ENCODE peak calls at places on chromosomes 2 and 18, in six cellular contexts. One of them, this sample, is unnamed. For H3K27me3, the result is how much of the 10 kb centered on the place peaks cover.

GRCh38 chr18:26566874-26567273 is 18.5 kb upstream of the KCTD1 start:
- DNase-seq in HepG2: no peak
- DNase-seq in upper lobe of right lung: no peak
- DNase-seq in cardiac muscle cell: no peak
- DNase-seq in left ventricle myocardium inferior: no peak
- DNase-seq in H9: no peak
- DNase-seq in this sample: no peak

GRCh38 chr2:98821629-98822135 is 90.8 kb upstream of the MGAT4A start:
- DNase-seq in HepG2: no peak
- DNase-seq in upper lobe of right lung: no peak
- DNase-seq in cardiac muscle cell: no peak
- DNase-seq in left ventricle myocardium inferior: no peak
- DNase-seq in H9: no peak
- DNase-seq in this sample: no peak

GRCh38 chr2:27071277-27071989 is at the start of gene OST4:
- DNase-seq in HepG2: peak
- DNase-seq in upper lobe of right lung: peak
- DNase-seq in cardiac muscle cell: peak
- DNase-seq in left ventricle myocardium inferior: peak
- DNase-seq in H9: peak
- DNase-seq in this sample: peak

GRCh38 chr2:101341901-101342624 is 33.6 kb upstream of the RNF149 start:
- DNase-seq in HepG2: peak
- DNase-seq in upper lobe of right lung: peak
- DNase-seq in cardiac muscle cell: peak
- DNase-seq in left ventricle myocardium inferior: peak
- DNase-seq in H9: peak
- DNase-seq in this sample: peak

GRCh38 chr2:10326151-10326616 is 23.5 kb downstream of the HPCAL1 start:
- DNase-seq in HepG2: no peak
- DNase-seq in upper lobe of right lung: no peak
- DNase-seq in cardiac muscle cell: no peak
- DNase-seq in left ventricle myocardium inferior: no peak
- DNase-seq in H9: no peak
- DNase-seq in this sample: no peak

GRCh38 chr18:34959211-34959829 is 81.9 kb upstream of the MAPRE2 start:
- DNase-seq in HepG2: peak
- DNase-seq in upper lobe of right lung: no peak
- DNase-seq in cardiac muscle cell: no peak
- DNase-seq in left ventricle myocardium inferior: no peak
- DNase-seq in H9: no peak
- DNase-seq in this sample: no peak

GRCh38 chr2:111139637-111140317 is 19.1 kb downstream of the BCL2L11 start:
- DNase-seq in HepG2: no peak
- DNase-seq in upper lobe of right lung: no peak
- DNase-seq in cardiac muscle cell: no peak
- DNase-seq in left ventricle myocardium inferior: no peak
- DNase-seq in H9: no peak
- DNase-seq in this sample: peak

GRCh38 chr2:28452534-28453081 is 43.3 kb upstream of the PLB1 start:
- DNase-seq in HepG2: peak
- DNase-seq in upper lobe of right lung: peak
- DNase-seq in cardiac muscle cell: peak
- DNase-seq in left ventricle myocardium inferior: peak
- DNase-seq in H9: peak
- DNase-seq in this sample: no peak

GRCh38 chr18:50194623-50195532 is at the start of gene MYO5B:
- DNase-seq in HepG2: peak
- DNase-seq in upper lobe of right lung: peak
- DNase-seq in cardiac muscle cell: peak
- DNase-seq in left ventricle myocardium inferior: peak
- DNase-seq in H9: peak
- DNase-seq in this sample: peak

GRCh38 chr2:147927053-147927588 is 82.3 kb downstream of the ACVR2A start:
- DNase-seq in HepG2: peak
- DNase-seq in upper lobe of right lung: no peak
- DNase-seq in cardiac muscle cell: no peak
- DNase-seq in left ventricle myocardium inferior: no peak
- DNase-seq in H9: no peak
- DNase-seq in this sample: no peak

GRCh38 chr2:236749346-236749745 is 179.7 kb downstream of the ACKR3 start:
- DNase-seq in HepG2: no peak
- DNase-seq in upper lobe of right lung: no peak
- DNase-seq in cardiac muscle cell: peak
- DNase-seq in left ventricle myocardium inferior: no peak
- DNase-seq in H9: no peak
- DNase-seq in this sample: peak

GRCh38 chr2:167843203-167843602 is 404.2 kb downstream of the STK39 start:
- DNase-seq in HepG2: no peak
- DNase-seq in upper lobe of right lung: no peak
- DNase-seq in cardiac muscle cell: no peak
- DNase-seq in left ventricle myocardium inferior: no peak
- DNase-seq in H9: no peak
- DNase-seq in this sample: no peak

GRCh38 chr2:85589982-85590791 is 5.4 kb upstream of the RNF181 start:
- DNase-seq in HepG2: peak
- DNase-seq in upper lobe of right lung: no peak
- DNase-seq in cardiac muscle cell: no peak
- DNase-seq in left ventricle myocardium inferior: no peak
- DNase-seq in H9: no peak
- DNase-seq in this sample: peak

GRCh38 chr2:63853527-63854310 is 12.0 kb downstream of the UGP2 start:
- DNase-seq in HepG2: peak
- DNase-seq in upper lobe of right lung: no peak
- DNase-seq in cardiac muscle cell: no peak
- DNase-seq in left ventricle myocardium inferior: no peak
- DNase-seq in H9: no peak
- DNase-seq in this sample: no peak

GRCh38 chr2:102677219-102678215 is 58.2 kb downstream of the SLC9A2 start:
- DNase-seq in HepG2: no peak
- DNase-seq in upper lobe of right lung: no peak
- DNase-seq in cardiac muscle cell: no peak
- DNase-seq in left ventricle myocardium inferior: no peak
- DNase-seq in H9: no peak
- DNase-seq in this sample: peak

GRCh38 chr2:121285077-121285449 is at the start of gene TFCP2L1:
- DNase-seq in HepG2: no peak
- DNase-seq in upper lobe of right lung: peak
- DNase-seq in cardiac muscle cell: peak
- DNase-seq in left ventricle myocardium inferior: no peak
- DNase-seq in H9: peak
- DNase-seq in this sample: peak

GRCh38 chr2:48713647-48714046 is 41.9 kb downstream of the LHCGR start:
- DNase-seq in HepG2: no peak
- DNase-seq in upper lobe of right lung: no peak
- DNase-seq in cardiac muscle cell: peak
- DNase-seq in left ventricle myocardium inferior: no peak
- DNase-seq in H9: no peak
- DNase-seq in this sample: no peak

GRCh38 chr2:231364961-231365810 is 30.3 kb upstream of the B3GNT7 start:
- DNase-seq in HepG2: peak
- DNase-seq in upper lobe of right lung: no peak
- DNase-seq in cardiac muscle cell: no peak
- DNase-seq in left ventricle myocardium inferior: no peak
- DNase-seq in H9: no peak
- DNase-seq in this sample: peak

GRCh38 chr2:113762377-113763118 is 6.1 kb upstream of the SLC35F5 start:
- DNase-seq in HepG2: no peak
- DNase-seq in upper lobe of right lung: no peak
- DNase-seq in cardiac muscle cell: no peak
- DNase-seq in left ventricle myocardium inferior: no peak
- DNase-seq in H9: no peak
- DNase-seq in this sample: no peak

GRCh38 chr2:39216495-39217191 is 27.1 kb downstream of the CDKL4 start:
- DNase-seq in HepG2: peak
- DNase-seq in upper lobe of right lung: no peak
- DNase-seq in cardiac muscle cell: no peak
- DNase-seq in left ventricle myocardium inferior: no peak
- DNase-seq in H9: no peak
- DNase-seq in this sample: no peak

GRCh38 chr2:180662555-180662954 is 317.9 kb upstream of the UBE2E3 start:
- DNase-seq in HepG2: no peak
- DNase-seq in upper lobe of right lung: no peak
- DNase-seq in cardiac muscle cell: no peak
- DNase-seq in left ventricle myocardium inferior: no peak
- DNase-seq in H9: no peak
- DNase-seq in this sample: peak

DNA sequence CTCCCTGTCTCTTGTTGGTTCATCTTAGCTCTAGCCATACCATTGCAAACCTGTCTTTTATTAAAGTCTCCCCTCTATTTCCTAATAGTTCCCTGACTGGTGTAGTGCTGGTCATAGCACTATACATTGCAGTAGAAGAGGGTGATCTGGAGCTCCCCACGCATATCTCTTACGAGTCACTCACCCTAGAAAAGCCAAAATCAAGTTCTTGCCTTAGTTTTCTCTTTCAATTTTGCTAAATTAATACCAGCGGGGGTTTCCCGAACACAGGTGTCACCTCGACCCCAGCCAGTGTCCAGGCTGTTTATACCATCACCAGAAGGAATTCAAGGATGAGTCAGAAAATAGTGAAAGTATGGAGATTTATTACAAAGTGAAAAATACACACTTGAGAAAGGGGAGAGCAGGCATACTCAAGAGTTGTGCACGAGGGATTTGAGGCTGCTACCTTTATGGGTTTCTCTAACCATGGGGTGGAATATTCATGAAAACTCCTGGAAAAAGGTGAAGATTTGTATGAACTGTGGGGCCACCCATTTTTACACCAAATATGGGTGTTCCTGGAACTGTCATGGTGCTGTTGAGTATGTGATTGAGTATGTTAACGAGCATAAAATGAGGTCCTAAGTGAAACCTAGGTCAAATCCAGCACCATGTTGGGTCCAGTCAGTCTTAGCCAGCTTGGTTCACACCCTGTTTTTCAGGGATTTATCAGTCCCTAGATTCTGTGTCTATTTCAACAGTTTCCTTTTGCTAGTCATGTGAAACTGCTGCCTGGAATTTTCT is 20.2 kb downstream of the PROKR1 start:
- DNase-seq in HepG2: no peak
- DNase-seq in upper lobe of right lung: no peak
- DNase-seq in cardiac muscle cell: no peak
- DNase-seq in left ventricle myocardium inferior: no peak
- DNase-seq in H9: no peak
- DNase-seq in this sample: no peak
- H3K27me3 ChIP-seq in HepG2: under half
- H3K27me3 ChIP-seq in upper lobe of right lung: under half
- H3K27me3 ChIP-seq in cardiac muscle cell: under half
- H3K27me3 ChIP-seq in left ventricle myocardium inferior: under half
- H3K27me3 ChIP-seq in H9: under half
- H3K27me3 ChIP-seq in this sample: under half

GRCh38 chr2:210225461-210225798 is 183 bp upstream of the ACADL start:
- DNase-seq in HepG2: no peak
- DNase-seq in upper lobe of right lung: no peak
- DNase-seq in cardiac muscle cell: no peak
- DNase-seq in left ventricle myocardium inferior: no peak
- DNase-seq in H9: no peak
- DNase-seq in this sample: peak

GRCh38 chr2:210226186-210226585 is 939 bp upstream of the ACADL start:
- DNase-seq in HepG2: no peak
- DNase-seq in upper lobe of right lung: no peak
- DNase-seq in cardiac muscle cell: no peak
- DNase-seq in left ventricle myocardium inferior: no peak
- DNase-seq in H9: no peak
- DNase-seq in this sample: peak

GRCh38 chr2:210222607-210223006 is 2.6 kb downstream of the ACADL start:
- DNase-seq in HepG2: no peak
- DNase-seq in upper lobe of right lung: no peak
- DNase-seq in cardiac muscle cell: no peak
- DNase-seq in left ventricle myocardium inferior: no peak
- DNase-seq in H9: no peak
- DNase-seq in this sample: no peak

GRCh38 chr2:210227689-210228088 is 2.4 kb upstream of the ACADL start:
- DNase-seq in HepG2: peak
- DNase-seq in upper lobe of right lung: no peak
- DNase-seq in cardiac muscle cell: no peak
- DNase-seq in left ventricle myocardium inferior: no peak
- DNase-seq in H9: no peak
- DNase-seq in this sample: no peak

GRCh38 chr2:210224660-210225460 is at the start of gene ACADL:
- DNase-seq in HepG2: no peak
- DNase-seq in upper lobe of right lung: peak
- DNase-seq in cardiac muscle cell: peak
- DNase-seq in left ventricle myocardium inferior: peak
- DNase-seq in H9: peak
- DNase-seq in this sample: peak
- H3K27me3 ChIP-seq in HepG2: under half
- H3K27me3 ChIP-seq in upper lobe of right lung: under half
- H3K27me3 ChIP-seq in cardiac muscle cell: under half
- H3K27me3 ChIP-seq in left ventricle myocardium inferior: under half
- H3K27me3 ChIP-seq in H9: under half
- H3K27me3 ChIP-seq in this sample: under half

GRCh38 chr2:1237785-1238184 is 175.5 kb upstream of the TPO start:
- DNase-seq in HepG2: no peak
- DNase-seq in upper lobe of right lung: no peak
- DNase-seq in cardiac muscle cell: no peak
- DNase-seq in left ventricle myocardium inferior: no peak
- DNase-seq in H9: no peak
- DNase-seq in this sample: no peak
- H3K27me3 ChIP-seq in HepG2: under half
- H3K27me3 ChIP-seq in upper lobe of right lung: under half
- H3K27me3 ChIP-seq in cardiac muscle cell: under half
- H3K27me3 ChIP-seq in left ventricle myocardium inferior: under half
- H3K27me3 ChIP-seq in H9: under half
- H3K27me3 ChIP-seq in this sample: under half

GRCh38 chr2:212030709-212031108 is 507.9 kb downstream of the ERBB4 start:
- DNase-seq in HepG2: no peak
- DNase-seq in upper lobe of right lung: no peak
- DNase-seq in cardiac muscle cell: no peak
- DNase-seq in left ventricle myocardium inferior: no peak
- DNase-seq in H9: no peak
- DNase-seq in this sample: no peak

GRCh38 chr2:212034841-212035585 is 503.6 kb downstream of the ERBB4 start:
- DNase-seq in HepG2: no peak
- DNase-seq in upper lobe of right lung: no peak
- DNase-seq in cardiac muscle cell: no peak
- DNase-seq in left ventricle myocardium inferior: no peak
- DNase-seq in H9: no peak
- DNase-seq in this sample: no peak

GRCh38 chr2:212033888-212034287 is 504.7 kb downstream of the ERBB4 start:
- DNase-seq in HepG2: no peak
- DNase-seq in upper lobe of right lung: no peak
- DNase-seq in cardiac muscle cell: no peak
- DNase-seq in left ventricle myocardium inferior: no peak
- DNase-seq in H9: no peak
- DNase-seq in this sample: no peak

GRCh38 chr2:212032536-212033219 is 505.9 kb downstream of the ERBB4 start:
- DNase-seq in HepG2: no peak
- DNase-seq in upper lobe of right lung: no peak
- DNase-seq in cardiac muscle cell: no peak
- DNase-seq in left ventricle myocardium inferior: no peak
- DNase-seq in H9: no peak
- DNase-seq in this sample: peak

DNA sequence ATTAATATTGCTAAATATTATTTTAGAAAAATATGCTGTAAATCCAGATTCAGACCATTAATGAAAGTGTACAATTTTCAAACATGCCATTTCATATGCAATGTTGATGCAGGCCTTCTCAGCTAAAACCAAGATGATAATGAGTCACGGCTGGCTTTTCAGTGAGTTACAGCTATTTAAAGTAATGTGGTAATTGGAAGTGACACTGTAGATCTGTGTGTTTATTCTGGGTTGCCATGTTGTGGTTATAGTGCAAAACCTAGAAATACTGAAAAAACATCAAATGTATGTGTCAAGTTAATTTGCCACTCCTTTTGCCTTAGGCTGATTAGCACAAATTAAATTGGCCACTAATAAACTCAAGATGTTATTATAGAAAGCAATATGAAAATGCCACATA is 506.6 kb downstream of the ERBB4 start:
- DNase-seq in HepG2: no peak
- DNase-seq in upper lobe of right lung: no peak
- DNase-seq in cardiac muscle cell: no peak
- DNase-seq in left ventricle myocardium inferior: no peak
- DNase-seq in H9: no peak
- DNase-seq in this sample: peak
- H3K27me3 ChIP-seq in HepG2: under half
- H3K27me3 ChIP-seq in upper lobe of right lung: under half
- H3K27me3 ChIP-seq in cardiac muscle cell: under half
- H3K27me3 ChIP-seq in left ventricle myocardium inferior: under half
- H3K27me3 ChIP-seq in H9: under half
- H3K27me3 ChIP-seq in this sample: under half